ENCODE peak calls at places on chromosomes 5 and 9, in five cellular contexts. B is SK-N-SH; V is IMR-90; N is osteoblast; W is effector memory CD4-positive, alpha-beta T cell. O is an unnamed sample.

GRCh38 chr5:98940586-98940985 is 11.8 kb upstream of the CHD1 start:
- DNase-seq in V (peak; percentile 10), N (no peak), B (no peak), W (no peak), O (no peak)

GRCh38 chr5:135964670-135965320 is 10.0 kb upstream of the LECT2 start:
- DNase-seq in N (no peak), V (peak; percentile 44), W (no peak), B (no peak), O (no peak)

GRCh38 chr9:127351182-127352166 is 45.5 kb upstream of the SLC2A8 start:
- DNase-seq in N (no peak), W (no peak), V (no peak), B (no peak), O (no peak)

GRCh38 chr9:122338536-122338935 is 32.3 kb upstream of the PTGS1 start:
- DNase-seq in N (peak; percentile 52), W (no peak), V (no peak), B (no peak), O (no peak)

GRCh38 chr9:69140123-69140741 is 33.8 kb upstream of the TJP2 start:
- DNase-seq in V (no peak), N (no peak), W (no peak), B (no peak), O (no peak)

GRCh38 chr5:179763215-179763945 is 30.4 kb upstream of the LTC4S start:
- DNase-seq in V (peak; percentile 91), W (peak; percentile 40), B (peak; percentile 84), N (peak; percentile 89), O (peak; percentile 90)

GRCh38 chr9:72005451-72005850 is 55.0 kb downstream of the C9orf57 start:
- DNase-seq in W (no peak), N (no peak), V (no peak), B (no peak), O (no peak)

GRCh38 chr9:108517591-108518365 is 338.0 kb downstream of the ACTL7B start:
- DNase-seq in V (no peak), N (no peak), W (no peak), B (no peak), O (no peak)

GRCh38 chr5:108144332-108144731 is 237.6 kb downstream of the FBXL17 start:
- DNase-seq in B (no peak), W (no peak), N (no peak), V (no peak), O (no peak)

GRCh38 chr5:79408028-79408427 is 105.9 kb downstream of the HOMER1 start:
- DNase-seq in N (no peak), V (no peak), W (no peak), B (no peak), O (no peak)

GRCh38 chr5:177357459-177358332 is at the start of gene RGS14:
- DNase-seq in V (peak; percentile 47), N (peak; percentile 93), W (peak; percentile 54), B (no peak), O (peak; percentile 50)

GRCh38 chr5:35038891-35039290 is 8.9 kb downstream of the AGXT2 start:
- DNase-seq in B (no peak), V (no peak), N (no peak), W (no peak), O (no peak)

GRCh38 chr9:98774746-98775145 is 21.6 kb downstream of the ANKS6 start:
- DNase-seq in B (peak; percentile 71), W (no peak), N (peak; percentile 78), V (no peak), O (peak; percentile 90)

GRCh38 chr5:120083851-120084615 is 380.1 kb upstream of the PRR16 start:
- DNase-seq in W (no peak), N (no peak), B (no peak), V (peak; percentile 13), O (peak; percentile 0)

GRCh38 chr5:73674669-73675004 is 48.6 kb downstream of the ARHGEF28 start:
- DNase-seq in W (no peak), V (no peak), N (no peak), B (no peak), O (no peak)

GRCh38 chr5:122311888-122312669 is at the start of gene SNCAIP:
- DNase-seq in V (peak; percentile 64), N (peak; percentile 89), B (peak; percentile 81), W (no peak), O (peak; percentile 82)

GRCh38 chr9:36744678-36745077 is 172.0 kb downstream of the MELK start:
- DNase-seq in N (no peak), B (peak; percentile 53), W (no peak), V (no peak), O (no peak)

GRCh38 chr5:145969714-145970092 is 33.3 kb downstream of the SH3RF2 start:
- DNase-seq in B (no peak), W (no peak), N (no peak), V (no peak), O (no peak)

GRCh38 chr5:37846786-37847310 is 7.0 kb upstream of the GDNF start:
- DNase-seq in B (no peak), W (no peak), N (no peak), V (no peak), O (no peak)

GRCh38 chr9:113609562-113610318 is 146.2 kb downstream of the RGS3 start:
- DNase-seq in N (peak; percentile 6), W (no peak), V (peak; percentile 60), B (peak; percentile 47), O (peak; percentile 76)

GRCh38 chr9:130276121-130276520 is 10.6 kb downstream of the HMCN2 start:
- DNase-seq in V (peak; percentile 81), W (no peak), N (peak; percentile 91), B (no peak), O (peak; percentile 69)

GRCh38 chr9:110133608-110134214 is 74.2 kb downstream of the C9orf152 start:
- DNase-seq in W (no peak), V (peak; percentile 80), B (no peak), N (no peak), O (no peak)

GRCh38 chr5:63032343-63032742 is 453.7 kb downstream of the LRRC70 start:
- DNase-seq in V (no peak), N (no peak), B (no peak), W (no peak), O (no peak)

GRCh38 chr5:169917425-169917824 is 62.9 kb downstream of the INSYN2B start:
- DNase-seq in V (no peak), W (no peak), N (no peak), B (no peak), O (no peak)

GRCh38 chr5:151624486-151624885 is 33.4 kb upstream of the FAT2 start:
- DNase-seq in W (no peak), V (no peak), N (no peak), B (no peak), O (no peak)

GRCh38 chr9:137454506-137455360 is 4.4 kb downstream of the NSMF start:
- DNase-seq in N (peak; percentile 82), B (peak; percentile 75), V (no peak), W (no peak), O (peak; percentile 87)
- H3K4me3 ChIP-seq in N (no peak overlapping the region), B (no peak overlapping the region), V (no peak overlapping the region), W (peak overlapping the region; percentile 42), O (peak overlapping the region; percentile 44)

DNA sequence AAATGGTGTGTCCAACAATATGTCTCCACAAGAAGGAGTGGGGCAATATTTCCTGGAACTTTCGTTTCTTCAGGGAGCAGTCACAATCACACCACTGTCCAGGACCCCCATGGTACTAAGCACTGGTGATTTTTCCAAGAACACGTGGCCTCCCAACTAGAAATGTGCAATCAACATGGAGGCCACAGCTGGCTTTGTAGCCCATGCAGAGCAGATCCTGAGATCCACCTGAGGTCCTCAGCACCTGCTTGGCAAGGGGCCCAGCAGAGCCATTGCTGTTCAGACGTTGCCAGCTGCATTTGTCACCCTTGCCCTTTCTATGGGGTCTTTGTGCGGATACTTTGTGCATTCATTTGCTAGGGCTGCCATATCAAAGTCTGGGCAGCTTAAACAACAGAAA is 334.5 kb upstream of the IRX4 start:
- DNase-seq in N (no peak), B (no peak), W (no peak), V (no peak), O (no peak)
- H3K27me3 ChIP-seq in N (no peaks in the 10 kb centered on the region), B (peaks cover 47% of the 10 kb centered on the region), W (no peaks in the 10 kb centered on the region), V (no peaks in the 10 kb centered on the region), O (no peaks in the 10 kb centered on the region)

GRCh38 chr9:137750563-137750962 is 127.0 kb upstream of the CACNA1B start:
- DNase-seq in V (no peak), W (no peak), N (no peak), B (no peak), O (no peak)
- H3K36me3 ChIP-seq in V (peaks cover 39% of the 10 kb centered on the region), W (peaks cover 51% of the 10 kb centered on the region), N (peaks cover 17% of the 10 kb centered on the region), B (peaks cover 41% of the 10 kb centered on the region), O (peaks cover 16% of the 10 kb centered on the region)

DNA sequence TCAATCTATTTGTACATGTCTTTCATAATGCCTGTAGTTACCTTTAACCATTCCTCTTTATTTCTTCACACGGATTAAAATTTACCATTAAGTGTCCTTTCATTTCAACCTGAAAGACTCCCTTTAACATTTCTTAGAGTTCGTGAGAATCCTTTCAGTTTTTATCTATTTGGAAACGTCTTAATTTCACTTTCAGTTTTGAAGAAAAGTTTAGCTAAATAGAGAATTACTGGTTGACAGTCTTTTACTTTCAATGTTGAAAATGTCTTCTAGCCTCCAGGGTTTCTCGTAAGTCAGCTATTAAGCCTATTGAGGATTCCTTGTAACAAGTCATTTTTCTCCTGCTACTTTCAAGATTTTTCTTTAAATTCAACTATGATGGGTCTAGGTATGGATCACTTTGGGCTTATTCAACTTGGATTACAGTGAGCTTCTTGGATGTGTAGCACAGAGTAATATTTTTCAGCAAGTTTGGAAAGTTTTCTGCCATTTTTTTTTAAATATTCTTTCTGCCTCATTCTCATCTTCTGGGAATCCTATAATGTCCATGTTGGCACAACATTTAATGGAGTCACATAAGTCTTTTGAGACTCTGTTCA is 48.5 kb downstream of the RFX3 start:
- DNase-seq in B (no peak), V (no peak), W (no peak), N (no peak), O (no peak)
- H3K4me3 ChIP-seq in B (no peak overlapping the region), V (no peak overlapping the region), W (peak overlapping the region; percentile 54), N (no peak overlapping the region), O (no peak overlapping the region)

GRCh38 chr5:172505840-172506638 is 51.7 kb upstream of the SH3PXD2B start:
- DNase-seq in V (no peak), N (no peak), B (no peak), W (no peak), O (no peak)

GRCh38 chr5:172509405-172509781 is 55.1 kb upstream of the SH3PXD2B start:
- DNase-seq in B (no peak), W (no peak), V (no peak), N (no peak), O (no peak)

GRCh38 chr5:172506921-172507320 is 52.6 kb upstream of the SH3PXD2B start:
- DNase-seq in V (no peak), W (no peak), B (no peak), N (no peak), O (no peak)

GRCh38 chr5:172508471-172509404 is 54.4 kb upstream of the SH3PXD2B start:
- DNase-seq in W (no peak), V (no peak), B (no peak), N (no peak), O (no peak)

DNA sequence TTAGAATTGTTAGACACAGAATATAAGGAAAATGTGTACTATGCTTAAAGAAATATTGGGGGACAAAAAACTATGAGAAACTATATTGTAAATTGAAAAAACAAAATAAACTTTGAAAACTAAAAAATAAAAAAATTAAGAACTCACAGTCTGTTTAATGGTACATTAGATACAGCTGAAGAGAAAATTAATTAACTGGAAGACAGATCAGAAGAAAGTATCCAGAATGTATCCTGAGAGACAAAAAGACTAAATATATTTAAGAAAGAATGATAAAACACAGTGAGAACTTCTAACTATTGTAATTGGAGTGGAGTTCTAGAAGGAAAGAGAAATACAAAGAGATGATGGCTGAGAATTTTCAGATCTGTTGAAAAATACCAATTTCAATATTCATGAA is 57.6 kb upstream of the SH3PXD2B start:
- DNase-seq in W (no peak), N (no peak), V (no peak), B (no peak), O (no peak)
- H3K27me3 ChIP-seq in W (no peaks in the 10 kb centered on the region), N (peaks cover 29% of the 10 kb centered on the region), V (peaks cover 29% of the 10 kb centered on the region), B (no peaks in the 10 kb centered on the region), O (no peaks in the 10 kb centered on the region)

O was measured in H7.